ENCODE peak calls at places on chromosomes 13 and 19, in four cellular contexts. Y, Z, R and E are unnamed samples. For H3K36me3 and H3K27me3, the result is how much of the 10 kb centered on the place peaks cover.

GRCh38 chr19:16096281-16096855 is 15.3 kb upstream of the RAB8A start:
- DNase-seq in Y (no peak), Z (no peak), R (no peak), E (no peak)

GRCh38 chr19:39401549-39402416 is 4.9 kb upstream of the ZFP36 start:
- DNase-seq in Y (peak), Z (peak), R (peak), E (peak)

GRCh38 chr13:45339867-45340266 is 1.1 kb downstream of the TPT1 start:
- DNase-seq in Y (no peak), Z (no peak), R (no peak), E (peak)

GRCh38 chr13:30648522-30649012 is 30.8 kb downstream of the USPL1 start:
- DNase-seq in Y (no peak), Z (no peak), R (no peak), E (no peak)

GRCh38 chr19:56969726-56970125 is 129.2 kb upstream of the PEG3 start:
- DNase-seq in Y (no peak), Z (no peak), R (no peak), E (no peak)

GRCh38 chr13:31444266-31444862 is 244.6 kb downstream of the B3GLCT start:
- DNase-seq in Y (no peak), Z (no peak), R (no peak), E (no peak)

GRCh38 chr13:46675016-46675415 is 121.9 kb downstream of the ESD start:
- DNase-seq in Y (no peak), Z (no peak), R (no peak), E (no peak)

GRCh38 chr13:106565127-106565775 is 2.7 kb downstream of the ARGLU1 start:
- DNase-seq in Y (no peak), Z (no peak), R (no peak), E (no peak)

GRCh38 chr19:19591133-19591825 is 27.2 kb downstream of the PBX4 start:
- DNase-seq in Y (peak), Z (peak), R (peak), E (peak)

GRCh38 chr13:73610799-73611592 is 523.2 kb downstream of the KLF12 start:
- DNase-seq in Y (no peak), Z (no peak), R (no peak), E (no peak)

GRCh38 chr13:110472904-110473563 is 88.5 kb downstream of the RAB20 start:
- DNase-seq in Y (no peak), Z (no peak), R (no peak), E (no peak)

GRCh38 chr13:113083402-113084061 is 22.1 kb upstream of the F7 start:
- DNase-seq in Y (no peak), Z (peak), R (peak), E (peak)

GRCh38 chr19:35124098-35125060 is 8.8 kb downstream of the FXYD3 start:
- DNase-seq in Y (peak), Z (peak), R (peak), E (peak)

GRCh38 chr13:112943309-112944125 is 25.5 kb upstream of the MCF2L start:
- DNase-seq in Y (peak), Z (peak), R (peak), E (peak)

GRCh38 chr13:73972503-73972902 is 161.7 kb downstream of the KLF12 start:
- DNase-seq in Y (no peak), Z (no peak), R (no peak), E (no peak)

GRCh38 chr13:42660367-42660965 is 86.5 kb downstream of the TNFSF11 start:
- DNase-seq in Y (no peak), Z (peak), R (peak), E (peak)

GRCh38 chr13:45178349-45179142 is 22.3 kb downstream of the KCTD4 start:
- DNase-seq in Y (no peak), Z (peak), R (peak), E (peak)

GRCh38 chr13:66803013-66803739 is 427.0 kb downstream of the PCDH9 start:
- DNase-seq in Y (no peak), Z (no peak), R (no peak), E (no peak)

GRCh38 chr19:17522988-17523872 is 11.8 kb downstream of the PGLS start:
- DNase-seq in Y (peak), Z (no peak), R (no peak), E (no peak)

GRCh38 chr19:18762125-18763023 is 28.7 kb downstream of the COMP start:
- DNase-seq in Y (no peak), Z (no peak), R (peak), E (peak)

GRCh38 chr13:34933349-34933748 is 8.7 kb upstream of the NBEA start:
- DNase-seq in Y (no peak), Z (no peak), R (no peak), E (no peak)

GRCh38 chr13:114101325-114101821 is 31.1 kb downstream of the RASA3 start:
- DNase-seq in Y (peak), Z (no peak), R (peak), E (peak)

GRCh38 chr13:112844411-112844810 is 124.6 kb upstream of the MCF2L start:
- DNase-seq in Y (no peak), Z (no peak), R (no peak), E (no peak)

GRCh38 chr19:29260477-29261317 is 47.7 kb upstream of the UQCRFS1 start:
- DNase-seq in Y (peak), Z (peak), R (no peak), E (peak)

GRCh38 chr19:3670796-3671679 is 29.2 kb downstream of the PIP5K1C start:
- DNase-seq in Y (peak), Z (peak), R (peak), E (peak)

GRCh38 chr19:24055548-24055947 is 31.4 kb upstream of the ZNF254 start:
- DNase-seq in Y (no peak), Z (no peak), R (no peak), E (no peak)

GRCh38 chr19:10966809-10967208 is 6.0 kb downstream of the SMARCA4 start:
- DNase-seq in Y (no peak), Z (no peak), R (no peak), E (no peak)

GRCh38 chr19:5501907-5502306 is 46.7 kb downstream of the ZNRF4 start:
- DNase-seq in Y (no peak), Z (no peak), R (no peak), E (no peak)

GRCh38 chr19:5504115-5504514 is 48.9 kb downstream of the ZNRF4 start:
- DNase-seq in Y (peak), Z (no peak), R (no peak), E (no peak)

GRCh38 chr19:5503598-5503997 is 48.4 kb downstream of the ZNRF4 start:
- DNase-seq in Y (peak), Z (no peak), R (no peak), E (no peak)

DNA sequence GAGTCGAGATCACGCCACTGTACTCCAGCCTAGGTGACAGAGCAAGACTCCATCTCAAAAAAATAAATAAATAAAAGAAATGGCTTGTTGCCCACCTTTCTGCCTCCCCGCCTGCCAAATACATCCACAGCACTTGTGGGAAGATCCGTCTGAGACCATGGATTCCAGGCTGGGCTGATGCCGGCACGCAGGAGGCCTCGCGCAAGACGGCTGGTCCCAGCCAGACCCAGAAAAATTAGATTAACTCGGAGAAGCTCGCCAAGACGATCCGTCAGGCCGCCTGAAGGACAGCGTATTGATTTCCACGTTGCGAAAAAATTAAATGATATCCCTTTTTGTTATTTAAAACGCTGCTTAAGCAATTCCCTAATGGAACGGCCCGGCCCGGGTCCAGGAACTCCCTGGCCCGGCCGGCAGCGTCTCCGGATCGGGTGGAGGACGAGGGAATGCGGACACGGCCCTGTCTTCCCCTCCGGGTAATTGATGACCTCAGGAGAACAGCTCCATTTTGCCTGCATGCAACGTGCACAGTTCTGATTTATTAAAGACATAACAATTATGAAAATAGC is 51.9 kb downstream of the ZNRF4 start:
- DNase-seq in Y (no peak), Z (no peak), R (no peak), E (no peak)
- H3K9ac ChIP-seq in Y (no peak), Z (no peak), R (no peak), E (no peak)

GRCh38 chr13:90752070-90752469 is 595.4 kb upstream of the MIR17HG start:
- DNase-seq in Y (no peak), Z (no peak), R (no peak), E (no peak)
- H3K36me3 ChIP-seq in Y (under half), Z (under half), R (under half), E (under half)

GRCh38 chr13:25148005-25148798 is 23.9 kb downstream of the AMER2 start:
- DNase-seq in Y (no peak), Z (no peak), R (no peak), E (no peak)

GRCh38 chr13:25149670-25150069 is 22.4 kb downstream of the AMER2 start:
- DNase-seq in Y (no peak), Z (no peak), R (no peak), E (no peak)

GRCh38 chr13:25151626-25152025 is 20.5 kb downstream of the AMER2 start:
- DNase-seq in Y (no peak), Z (no peak), R (no peak), E (no peak)

DNA sequence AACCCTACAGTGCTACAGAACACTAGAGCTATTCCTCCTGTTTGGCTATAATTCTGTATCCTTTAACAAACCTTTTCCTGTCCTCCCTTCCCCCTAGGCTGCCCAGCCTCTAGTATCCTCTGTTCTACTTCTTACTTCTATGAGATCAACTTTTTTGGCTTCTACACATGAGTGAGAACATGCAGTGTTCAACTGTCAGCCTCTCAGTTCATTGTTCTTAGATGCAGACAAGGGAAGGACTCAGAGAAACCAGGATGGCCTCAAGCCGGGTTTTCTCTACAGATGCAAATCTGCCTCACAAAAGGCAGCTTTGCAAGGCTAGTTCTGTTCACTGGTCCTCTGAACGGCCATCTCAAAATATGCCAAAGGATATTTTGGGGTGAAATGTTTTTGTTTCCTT is 18.4 kb downstream of the AMER2 start:
- DNase-seq in Y (no peak), Z (no peak), R (no peak), E (no peak)
- H3K27me3 ChIP-seq in Y (under half), Z (under half), R (under half), E (under half)

DNA sequence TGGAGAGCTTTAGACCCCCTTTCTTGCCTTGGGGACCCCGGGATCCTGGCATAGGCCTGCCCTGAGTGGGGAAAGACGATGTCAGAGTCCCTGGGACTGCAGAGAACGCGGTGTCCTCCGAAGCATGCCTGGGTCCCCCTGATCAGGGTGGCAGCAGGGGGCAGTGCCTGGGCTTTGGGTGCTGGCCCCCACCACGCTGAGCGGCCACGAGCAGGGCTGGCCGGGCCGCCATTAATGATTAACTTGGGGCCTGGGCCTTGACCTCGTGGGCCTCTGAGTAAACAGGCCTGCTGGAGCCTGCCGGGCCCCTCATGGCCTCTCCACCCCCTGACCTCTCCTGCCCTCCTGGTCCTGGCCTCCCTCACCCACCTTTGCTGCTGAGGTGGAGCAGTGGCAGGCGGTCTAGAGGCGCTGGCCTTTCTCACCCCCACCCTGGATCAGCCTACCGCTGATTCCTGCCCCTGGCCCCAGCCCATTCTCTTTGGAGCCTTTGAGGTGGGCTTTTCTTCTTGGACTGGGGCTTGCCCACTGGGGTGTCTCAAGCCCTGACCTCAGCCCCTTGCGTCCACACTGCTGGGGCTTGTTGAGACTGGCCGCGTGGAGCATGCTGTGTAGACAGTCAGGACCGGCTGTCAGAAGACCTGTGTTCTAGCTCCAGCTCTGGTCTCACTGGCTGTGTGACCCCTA is 26.3 kb downstream of the CEBPA start:
- DNase-seq in Y (no peak), Z (no peak), R (no peak), E (no peak)
- H3K9ac ChIP-seq in Y (no peak), Z (no peak), R (no peak), E (no peak)

GRCh38 chr19:42407816-42408175 is 17.7 kb upstream of the CNFN start:
- DNase-seq in Y (no peak), Z (no peak), R (no peak), E (no peak)
- H3K36me3 ChIP-seq in Y (under half), Z (under half), R (under half), E (under half)